ENCODE peak calls at places on chromosomes 13 and 19, in ten cellular contexts. R is omental fat pad; P is hypothalamus; E is LHCN-M2; K is skeletal muscle cell; L is AG08396; F is activated CD4-positive, alpha-beta T cell treated with anti-CD3 and anti-CD28 coated beads, Interleukin-2, amount 10 ng/mL, durations not matched to agents 7 days and 5 days; C is cardiac muscle cell; Q is WTC11; N is naive thymus-derived CD8-positive, alpha-beta T cell. S is an unnamed sample.

GRCh38 chr19:50187937-50188336 is 15.5 kb upstream of the MYH14 start:
- DNase-seq in R (no peak), P (no peak), E (no peak), K (no peak), L (no peak), F (no peak), C (no peak), Q (no peak), N (no peak), S (no peak)

GRCh38 chr19:4506449-4507149 is 11.7 kb downstream of the PLIN4 start:
- DNase-seq in R (no peak), P (no peak), E (peak), K (no peak), L (peak), F (no peak), C (peak), Q (no peak), N (no peak), S (no peak)

GRCh38 chr13:61685683-61686013 is 270.0 kb upstream of the PCDH20 start:
- DNase-seq in R (no peak), P (no peak), E (no peak), K (no peak), L (no peak), F (no peak), C (no peak), Q (peak), N (no peak), S (no peak)

GRCh38 chr19:38324431-38324830 is 4.8 kb downstream of the KCNK6 start:
- DNase-seq in R (no peak), P (no peak), E (no peak), K (no peak), L (no peak), F (no peak), C (no peak), Q (no peak), N (no peak), S (no peak)

GRCh38 chr13:103772576-103772975 is 706.4 kb upstream of the SLC10A2 start:
- DNase-seq in R (no peak), P (no peak), E (no peak), K (no peak), L (no peak), F (no peak), C (no peak), Q (peak), N (no peak), S (no peak)

GRCh38 chr19:45785781-45786532 is 3.7 kb upstream of the DMPK start:
- DNase-seq in R (no peak), P (no peak), E (no peak), K (no peak), L (no peak), F (no peak), C (no peak), Q (no peak), N (no peak), S (no peak)

GRCh38 chr19:17076539-17076919 is 952 bp downstream of the MYO9B start:
- DNase-seq in R (no peak), P (no peak), E (peak), K (no peak), L (no peak), F (peak), C (no peak), Q (no peak), N (peak), S (peak)

GRCh38 chr19:17125728-17126677 is 50.4 kb downstream of the MYO9B start:
- DNase-seq in R (no peak), P (peak), E (no peak), K (no peak), L (peak), F (peak), C (peak), Q (no peak), N (peak), S (no peak)

S was measured in ecto neural progenitor cell.